ENCODE peak calls at places on chromosomes 4 and X, in six cellular contexts. G, A, M, R, Y and W are unnamed samples.

GRCh38 chr4:2497931-2498330 is 29.0 kb downstream of the RNF4 start:
- DNase-seq in G (no peak), A (no peak), M (no peak), R (no peak), Y (no peak), W (no peak)

GRCh38 chrX:78042601-78043000 is 61.4 kb upstream of the PGK1 start:
- DNase-seq in G (no peak), A (no peak), M (no peak), R (no peak), Y (no peak), W (no peak)

GRCh38 chr4:7055990-7056325 is 11.9 kb downstream of the GRPEL1 start:
- DNase-seq in G (no peak), A (no peak), M (no peak), R (no peak), Y (no peak), W (no peak)

GRCh38 chr4:128863314-128864075 is 54.0 kb downstream of the JADE1 start:
- DNase-seq in G (peak), A (peak), M (peak), R (peak), Y (no peak), W (peak)

GRCh38 chr4:8555716-8556115 is 24.5 kb upstream of the GPR78 start:
- DNase-seq in G (no peak), A (no peak), M (no peak), R (no peak), Y (no peak), W (no peak)

GRCh38 chrX:13081385-13082285 is 37.2 kb upstream of the FAM9C start:
- DNase-seq in G (no peak), A (no peak), M (no peak), R (no peak), Y (no peak), W (no peak)

GRCh38 chrX:124388562-124388961 is 42.2 kb downstream of the SH2D1A start:
- DNase-seq in G (peak), A (peak), M (peak), R (peak), Y (no peak), W (peak)

GRCh38 chrX:133916984-133917722 is 68.2 kb downstream of the GPC3 start:
- DNase-seq in G (no peak), A (no peak), M (no peak), R (no peak), Y (no peak), W (no peak)

GRCh38 chrX:120536056-120536455 is 24.7 kb downstream of the CUL4B start:
- DNase-seq in G (no peak), A (no peak), M (no peak), R (no peak), Y (no peak), W (no peak)

GRCh38 chrX:70262952-70263567 is 3.1 kb upstream of the P2RY4 start:
- DNase-seq in G (peak), A (peak), M (peak), R (peak), Y (no peak), W (peak)

GRCh38 chr4:109998867-109999303 is 86.2 kb downstream of the EGF start:
- DNase-seq in G (peak), A (peak), M (peak), R (no peak), Y (no peak), W (no peak)

GRCh38 chr4:183326853-183327252 is 4.6 kb upstream of the CLDN24 start:
- DNase-seq in G (no peak), A (peak), M (no peak), R (no peak), Y (no peak), W (no peak)

GRCh38 chrX:7147431-7147977 is at the start of gene STS:
- DNase-seq in G (no peak), A (peak), M (no peak), R (peak), Y (peak), W (no peak)

GRCh38 chr4:57231781-57232180 is 121.6 kb upstream of the IGFBP7 start:
- DNase-seq in G (peak), A (no peak), M (no peak), R (no peak), Y (no peak), W (no peak)

GRCh38 chr4:104235966-104236365 is 258.7 kb downstream of the CXXC4 start:
- DNase-seq in G (no peak), A (no peak), M (no peak), R (no peak), Y (no peak), W (no peak)